ENCODE peak calls at places on chromosomes 11 and 22, in ten cellular contexts. One of them, this sample, is unnamed.

GRCh38 chr11:114318361-114318760 is 22.2 kb downstream of the NNMT start:
- DNase-seq in stimulated activated CD4-positive, alpha-beta T cell treated with anti-CD3 and anti-CD28 coated beads, Interleukin-15, amount 100 ng/mL, for 24 hours: no peak
- DNase-seq in cardiac muscle cell: no peak
- DNase-seq in NCI-H1930: peak
- DNase-seq in smooth muscle cell of the brain vasculature: no peak
- DNase-seq in NCI-H2029: peak
- DNase-seq in ELR: no peak
- DNase-seq in AG09319: no peak
- DNase-seq in endothelial cell: no peak
- DNase-seq in KG1: no peak
- DNase-seq in this sample: no peak

GRCh38 chr11:110019659-110020058 is 73.5 kb upstream of the ZC3H12C start:
- DNase-seq in stimulated activated CD4-positive, alpha-beta T cell treated with anti-CD3 and anti-CD28 coated beads, Interleukin-15, amount 100 ng/mL, for 24 hours: no peak
- DNase-seq in cardiac muscle cell: no peak
- DNase-seq in NCI-H1930: no peak
- DNase-seq in smooth muscle cell of the brain vasculature: no peak
- DNase-seq in NCI-H2029: no peak
- DNase-seq in ELR: no peak
- DNase-seq in AG09319: no peak
- DNase-seq in endothelial cell: no peak
- DNase-seq in KG1: no peak
- DNase-seq in this sample: no peak

GRCh38 chr11:101584651-101585050 is 844 bp upstream of the TRPC6 start:
- DNase-seq in stimulated activated CD4-positive, alpha-beta T cell treated with anti-CD3 and anti-CD28 coated beads, Interleukin-15, amount 100 ng/mL, for 24 hours: no peak
- DNase-seq in cardiac muscle cell: no peak
- DNase-seq in NCI-H1930: no peak
- DNase-seq in smooth muscle cell of the brain vasculature: no peak
- DNase-seq in NCI-H2029: no peak
- DNase-seq in ELR: no peak
- DNase-seq in AG09319: no peak
- DNase-seq in endothelial cell: no peak
- DNase-seq in KG1: no peak
- DNase-seq in this sample: no peak

GRCh38 chr11:10072841-10073240 is 221.2 kb downstream of the SBF2 start:
- DNase-seq in stimulated activated CD4-positive, alpha-beta T cell treated with anti-CD3 and anti-CD28 coated beads, Interleukin-15, amount 100 ng/mL, for 24 hours: no peak
- DNase-seq in cardiac muscle cell: no peak
- DNase-seq in NCI-H1930: no peak
- DNase-seq in smooth muscle cell of the brain vasculature: no peak
- DNase-seq in NCI-H2029: no peak
- DNase-seq in ELR: peak
- DNase-seq in AG09319: no peak
- DNase-seq in endothelial cell: no peak
- DNase-seq in KG1: no peak
- DNase-seq in this sample: peak

GRCh38 chr22:31715157-31715778 is 34.7 kb downstream of the PRR14L start:
- DNase-seq in stimulated activated CD4-positive, alpha-beta T cell treated with anti-CD3 and anti-CD28 coated beads, Interleukin-15, amount 100 ng/mL, for 24 hours: no peak
- DNase-seq in cardiac muscle cell: no peak
- DNase-seq in NCI-H1930: no peak
- DNase-seq in smooth muscle cell of the brain vasculature: no peak
- DNase-seq in NCI-H2029: no peak
- DNase-seq in ELR: no peak
- DNase-seq in AG09319: no peak
- DNase-seq in endothelial cell: no peak
- DNase-seq in KG1: no peak
- DNase-seq in this sample: no peak

GRCh38 chr11:789951-790350 is at the start of gene CEND1:
- DNase-seq in stimulated activated CD4-positive, alpha-beta T cell treated with anti-CD3 and anti-CD28 coated beads, Interleukin-15, amount 100 ng/mL, for 24 hours: peak
- DNase-seq in cardiac muscle cell: no peak
- DNase-seq in NCI-H1930: peak
- DNase-seq in smooth muscle cell of the brain vasculature: no peak
- DNase-seq in NCI-H2029: no peak
- DNase-seq in ELR: peak
- DNase-seq in AG09319: no peak
- DNase-seq in endothelial cell: peak
- DNase-seq in KG1: no peak
- DNase-seq in this sample: peak

GRCh38 chr22:27199354-27199753 is 542.0 kb downstream of the MIAT start:
- DNase-seq in stimulated activated CD4-positive, alpha-beta T cell treated with anti-CD3 and anti-CD28 coated beads, Interleukin-15, amount 100 ng/mL, for 24 hours: no peak
- DNase-seq in cardiac muscle cell: no peak
- DNase-seq in NCI-H1930: no peak
- DNase-seq in smooth muscle cell of the brain vasculature: no peak
- DNase-seq in NCI-H2029: no peak
- DNase-seq in ELR: no peak
- DNase-seq in AG09319: no peak
- DNase-seq in endothelial cell: no peak
- DNase-seq in KG1: no peak
- DNase-seq in this sample: no peak

GRCh38 chr22:23608583-23608982 is 23.5 kb downstream of the DRICH1 start:
- DNase-seq in stimulated activated CD4-positive, alpha-beta T cell treated with anti-CD3 and anti-CD28 coated beads, Interleukin-15, amount 100 ng/mL, for 24 hours: no peak
- DNase-seq in cardiac muscle cell: peak
- DNase-seq in NCI-H1930: no peak
- DNase-seq in smooth muscle cell of the brain vasculature: no peak
- DNase-seq in NCI-H2029: no peak
- DNase-seq in ELR: peak
- DNase-seq in AG09319: no peak
- DNase-seq in endothelial cell: peak
- DNase-seq in KG1: no peak
- DNase-seq in this sample: peak

GRCh38 chr11:45431301-45432018 is 145.3 kb upstream of the SYT13 start:
- DNase-seq in stimulated activated CD4-positive, alpha-beta T cell treated with anti-CD3 and anti-CD28 coated beads, Interleukin-15, amount 100 ng/mL, for 24 hours: no peak
- DNase-seq in cardiac muscle cell: no peak
- DNase-seq in NCI-H1930: no peak
- DNase-seq in smooth muscle cell of the brain vasculature: no peak
- DNase-seq in NCI-H2029: no peak
- DNase-seq in ELR: no peak
- DNase-seq in AG09319: no peak
- DNase-seq in endothelial cell: no peak
- DNase-seq in KG1: no peak
- DNase-seq in this sample: no peak

GRCh38 chr11:110838808-110839207 is 126.6 kb upstream of the ARHGAP20 start:
- DNase-seq in stimulated activated CD4-positive, alpha-beta T cell treated with anti-CD3 and anti-CD28 coated beads, Interleukin-15, amount 100 ng/mL, for 24 hours: no peak
- DNase-seq in cardiac muscle cell: no peak
- DNase-seq in NCI-H1930: no peak
- DNase-seq in smooth muscle cell of the brain vasculature: no peak
- DNase-seq in NCI-H2029: no peak
- DNase-seq in ELR: no peak
- DNase-seq in AG09319: no peak
- DNase-seq in endothelial cell: no peak
- DNase-seq in KG1: no peak
- DNase-seq in this sample: no peak

GRCh38 chr22:40509401-40510134 is 127.0 kb downstream of the MRTFA start:
- DNase-seq in stimulated activated CD4-positive, alpha-beta T cell treated with anti-CD3 and anti-CD28 coated beads, Interleukin-15, amount 100 ng/mL, for 24 hours: no peak
- DNase-seq in cardiac muscle cell: no peak
- DNase-seq in NCI-H1930: no peak
- DNase-seq in smooth muscle cell of the brain vasculature: no peak
- DNase-seq in NCI-H2029: no peak
- DNase-seq in ELR: peak
- DNase-seq in AG09319: peak
- DNase-seq in endothelial cell: no peak
- DNase-seq in KG1: no peak
- DNase-seq in this sample: peak

GRCh38 chr11:45468265-45468856 is 182.2 kb upstream of the SYT13 start:
- DNase-seq in stimulated activated CD4-positive, alpha-beta T cell treated with anti-CD3 and anti-CD28 coated beads, Interleukin-15, amount 100 ng/mL, for 24 hours: no peak
- DNase-seq in cardiac muscle cell: peak
- DNase-seq in NCI-H1930: no peak
- DNase-seq in smooth muscle cell of the brain vasculature: no peak
- DNase-seq in NCI-H2029: no peak
- DNase-seq in ELR: no peak
- DNase-seq in AG09319: no peak
- DNase-seq in endothelial cell: peak
- DNase-seq in KG1: no peak
- DNase-seq in this sample: peak

GRCh38 chr11:8593935-8594909 is at the start of gene STK33:
- DNase-seq in stimulated activated CD4-positive, alpha-beta T cell treated with anti-CD3 and anti-CD28 coated beads, Interleukin-15, amount 100 ng/mL, for 24 hours: peak
- DNase-seq in cardiac muscle cell: peak
- DNase-seq in NCI-H1930: peak
- DNase-seq in smooth muscle cell of the brain vasculature: no peak
- DNase-seq in NCI-H2029: peak
- DNase-seq in ELR: peak
- DNase-seq in AG09319: no peak
- DNase-seq in endothelial cell: peak
- DNase-seq in KG1: no peak
- DNase-seq in this sample: peak

GRCh38 chr22:44659140-44659539 is 42.9 kb upstream of the PRR5 start:
- DNase-seq in stimulated activated CD4-positive, alpha-beta T cell treated with anti-CD3 and anti-CD28 coated beads, Interleukin-15, amount 100 ng/mL, for 24 hours: no peak
- DNase-seq in cardiac muscle cell: no peak
- DNase-seq in NCI-H1930: no peak
- DNase-seq in smooth muscle cell of the brain vasculature: no peak
- DNase-seq in NCI-H2029: no peak
- DNase-seq in ELR: no peak
- DNase-seq in AG09319: no peak
- DNase-seq in endothelial cell: no peak
- DNase-seq in KG1: no peak
- DNase-seq in this sample: no peak

GRCh38 chr11:47244664-47245350 is 3.8 kb downstream of the ACP2 start:
- DNase-seq in stimulated activated CD4-positive, alpha-beta T cell treated with anti-CD3 and anti-CD28 coated beads, Interleukin-15, amount 100 ng/mL, for 24 hours: no peak
- DNase-seq in cardiac muscle cell: no peak
- DNase-seq in NCI-H1930: no peak
- DNase-seq in smooth muscle cell of the brain vasculature: no peak
- DNase-seq in NCI-H2029: no peak
- DNase-seq in ELR: no peak
- DNase-seq in AG09319: no peak
- DNase-seq in endothelial cell: no peak
- DNase-seq in KG1: no peak
- DNase-seq in this sample: no peak

GRCh38 chr11:69488543-69488940 is 7.1 kb downstream of the LINC01488 start:
- DNase-seq in stimulated activated CD4-positive, alpha-beta T cell treated with anti-CD3 and anti-CD28 coated beads, Interleukin-15, amount 100 ng/mL, for 24 hours: no peak
- DNase-seq in cardiac muscle cell: no peak
- DNase-seq in NCI-H1930: no peak
- DNase-seq in smooth muscle cell of the brain vasculature: no peak
- DNase-seq in NCI-H2029: no peak
- DNase-seq in ELR: no peak
- DNase-seq in AG09319: no peak
- DNase-seq in endothelial cell: no peak
- DNase-seq in KG1: no peak
- DNase-seq in this sample: no peak

GRCh38 chr11:62547691-62548281 is 1.2 kb upstream of the AHNAK start:
- DNase-seq in stimulated activated CD4-positive, alpha-beta T cell treated with anti-CD3 and anti-CD28 coated beads, Interleukin-15, amount 100 ng/mL, for 24 hours: no peak
- DNase-seq in cardiac muscle cell: peak
- DNase-seq in NCI-H1930: no peak
- DNase-seq in smooth muscle cell of the brain vasculature: no peak
- DNase-seq in NCI-H2029: no peak
- DNase-seq in ELR: no peak
- DNase-seq in AG09319: no peak
- DNase-seq in endothelial cell: no peak
- DNase-seq in KG1: no peak
- DNase-seq in this sample: peak

GRCh38 chr22:39306456-39307361 is 12.7 kb downstream of the RPL3 start:
- DNase-seq in stimulated activated CD4-positive, alpha-beta T cell treated with anti-CD3 and anti-CD28 coated beads, Interleukin-15, amount 100 ng/mL, for 24 hours: peak
- DNase-seq in cardiac muscle cell: peak
- DNase-seq in NCI-H1930: no peak
- DNase-seq in smooth muscle cell of the brain vasculature: no peak
- DNase-seq in NCI-H2029: no peak
- DNase-seq in ELR: peak
- DNase-seq in AG09319: no peak
- DNase-seq in endothelial cell: peak
- DNase-seq in KG1: no peak
- DNase-seq in this sample: peak

GRCh38 chr11:102763440-102763839 is 17.0 kb downstream of the MMP10 start:
- DNase-seq in stimulated activated CD4-positive, alpha-beta T cell treated with anti-CD3 and anti-CD28 coated beads, Interleukin-15, amount 100 ng/mL, for 24 hours: no peak
- DNase-seq in cardiac muscle cell: no peak
- DNase-seq in NCI-H1930: no peak
- DNase-seq in smooth muscle cell of the brain vasculature: no peak
- DNase-seq in NCI-H2029: no peak
- DNase-seq in ELR: peak
- DNase-seq in AG09319: no peak
- DNase-seq in endothelial cell: no peak
- DNase-seq in KG1: no peak
- DNase-seq in this sample: peak

GRCh38 chr22:30611197-30611596 is 4.2 kb downstream of the TCN2 start:
- DNase-seq in stimulated activated CD4-positive, alpha-beta T cell treated with anti-CD3 and anti-CD28 coated beads, Interleukin-15, amount 100 ng/mL, for 24 hours: no peak
- DNase-seq in cardiac muscle cell: no peak
- DNase-seq in NCI-H1930: no peak
- DNase-seq in smooth muscle cell of the brain vasculature: no peak
- DNase-seq in NCI-H2029: no peak
- DNase-seq in ELR: peak
- DNase-seq in AG09319: no peak
- DNase-seq in endothelial cell: no peak
- DNase-seq in KG1: no peak
- DNase-seq in this sample: no peak

GRCh38 chr22:48921411-48921903 is 906.2 kb downstream of the BRD1 start:
- DNase-seq in stimulated activated CD4-positive, alpha-beta T cell treated with anti-CD3 and anti-CD28 coated beads, Interleukin-15, amount 100 ng/mL, for 24 hours: no peak
- DNase-seq in cardiac muscle cell: no peak
- DNase-seq in NCI-H1930: no peak
- DNase-seq in smooth muscle cell of the brain vasculature: no peak
- DNase-seq in NCI-H2029: no peak
- DNase-seq in ELR: no peak
- DNase-seq in AG09319: no peak
- DNase-seq in endothelial cell: no peak
- DNase-seq in KG1: no peak
- DNase-seq in this sample: no peak

GRCh38 chr11:11406652-11407051 is 53.6 kb upstream of the CSNK2A3 start:
- DNase-seq in stimulated activated CD4-positive, alpha-beta T cell treated with anti-CD3 and anti-CD28 coated beads, Interleukin-15, amount 100 ng/mL, for 24 hours: no peak
- DNase-seq in cardiac muscle cell: no peak
- DNase-seq in NCI-H1930: no peak
- DNase-seq in smooth muscle cell of the brain vasculature: no peak
- DNase-seq in NCI-H2029: no peak
- DNase-seq in ELR: no peak
- DNase-seq in AG09319: no peak
- DNase-seq in endothelial cell: no peak
- DNase-seq in KG1: no peak
- DNase-seq in this sample: no peak

GRCh38 chr11:128548655-128549255 is 38.6 kb downstream of the ETS1 start:
- DNase-seq in stimulated activated CD4-positive, alpha-beta T cell treated with anti-CD3 and anti-CD28 coated beads, Interleukin-15, amount 100 ng/mL, for 24 hours: peak
- DNase-seq in cardiac muscle cell: peak
- DNase-seq in NCI-H1930: no peak
- DNase-seq in smooth muscle cell of the brain vasculature: no peak
- DNase-seq in NCI-H2029: no peak
- DNase-seq in ELR: peak
- DNase-seq in AG09319: no peak
- DNase-seq in endothelial cell: peak
- DNase-seq in KG1: peak
- DNase-seq in this sample: peak

GRCh38 chr11:65473275-65473860 is 25.5 kb upstream of the MALAT1 start:
- DNase-seq in stimulated activated CD4-positive, alpha-beta T cell treated with anti-CD3 and anti-CD28 coated beads, Interleukin-15, amount 100 ng/mL, for 24 hours: no peak
- DNase-seq in cardiac muscle cell: no peak
- DNase-seq in NCI-H1930: no peak
- DNase-seq in smooth muscle cell of the brain vasculature: no peak
- DNase-seq in NCI-H2029: no peak
- DNase-seq in ELR: peak
- DNase-seq in AG09319: no peak
- DNase-seq in endothelial cell: no peak
- DNase-seq in KG1: no peak
- DNase-seq in this sample: no peak

GRCh38 chr11:117831661-117832415 is 7.3 kb upstream of the FXYD2 start:
- DNase-seq in stimulated activated CD4-positive, alpha-beta T cell treated with anti-CD3 and anti-CD28 coated beads, Interleukin-15, amount 100 ng/mL, for 24 hours: no peak
- DNase-seq in cardiac muscle cell: no peak
- DNase-seq in NCI-H1930: no peak
- DNase-seq in smooth muscle cell of the brain vasculature: no peak
- DNase-seq in NCI-H2029: no peak
- DNase-seq in ELR: no peak
- DNase-seq in AG09319: no peak
- DNase-seq in endothelial cell: no peak
- DNase-seq in KG1: no peak
- DNase-seq in this sample: no peak

GRCh38 chr22:23856721-23857605 is 712 bp upstream of the SLC2A11 start:
- DNase-seq in stimulated activated CD4-positive, alpha-beta T cell treated with anti-CD3 and anti-CD28 coated beads, Interleukin-15, amount 100 ng/mL, for 24 hours: peak
- DNase-seq in cardiac muscle cell: peak
- DNase-seq in NCI-H1930: peak
- DNase-seq in smooth muscle cell of the brain vasculature: no peak
- DNase-seq in NCI-H2029: no peak
- DNase-seq in ELR: peak
- DNase-seq in AG09319: peak
- DNase-seq in endothelial cell: peak
- DNase-seq in KG1: no peak
- DNase-seq in this sample: peak

GRCh38 chr22:42336527-42337227 is 66.2 kb upstream of the TCF20 start:
- DNase-seq in stimulated activated CD4-positive, alpha-beta T cell treated with anti-CD3 and anti-CD28 coated beads, Interleukin-15, amount 100 ng/mL, for 24 hours: no peak
- DNase-seq in cardiac muscle cell: no peak
- DNase-seq in NCI-H1930: no peak
- DNase-seq in smooth muscle cell of the brain vasculature: no peak
- DNase-seq in NCI-H2029: no peak
- DNase-seq in ELR: peak
- DNase-seq in AG09319: no peak
- DNase-seq in endothelial cell: no peak
- DNase-seq in KG1: no peak
- DNase-seq in this sample: no peak

GRCh38 chr22:22682807-22683667 is 38.6 kb downstream of the GGTLC2 start:
- DNase-seq in stimulated activated CD4-positive, alpha-beta T cell treated with anti-CD3 and anti-CD28 coated beads, Interleukin-15, amount 100 ng/mL, for 24 hours: no peak
- DNase-seq in cardiac muscle cell: no peak
- DNase-seq in NCI-H1930: no peak
- DNase-seq in smooth muscle cell of the brain vasculature: no peak
- DNase-seq in NCI-H2029: no peak
- DNase-seq in ELR: peak
- DNase-seq in AG09319: peak
- DNase-seq in endothelial cell: no peak
- DNase-seq in KG1: no peak
- DNase-seq in this sample: peak